ENCODE peak calls at places on chromosome 20, in five cellular contexts. One of them, this sample, is unnamed.

GRCh38 chr20:49510562-49511117 is 28.2 kb upstream of the KCNB1 start:
- DNase-seq in H9: no peak
- DNase-seq in A549: no peak
- DNase-seq in OCI-LY7: no peak
- DNase-seq in lower lobe of right lung: no peak
- DNase-seq in this sample: no peak

GRCh38 chr20:37567671-37568588 is 40.3 kb upstream of the BLCAP start:
- DNase-seq in H9: no peak
- DNase-seq in A549: no peak
- DNase-seq in OCI-LY7: no peak
- DNase-seq in lower lobe of right lung: no peak
- DNase-seq in this sample: no peak

GRCh38 chr20:37619496-37619895 is 74.3 kb upstream of the CTNNBL1 start:
- DNase-seq in H9: no peak
- DNase-seq in A549: no peak
- DNase-seq in OCI-LY7: no peak
- DNase-seq in lower lobe of right lung: no peak
- DNase-seq in this sample: no peak

GRCh38 chr20:48614593-48615274 is 213.1 kb downstream of the PREX1 start:
- DNase-seq in H9: no peak
- DNase-seq in A549: no peak
- DNase-seq in OCI-LY7: no peak
- DNase-seq in lower lobe of right lung: peak; percentile 42
- DNase-seq in this sample: no peak

GRCh38 chr20:62500237-62500864 is 24.6 kb upstream of the GATA5 start:
- DNase-seq in H9: peak; percentile 76
- DNase-seq in A549: peak; percentile 80
- DNase-seq in OCI-LY7: peak; percentile 73
- DNase-seq in lower lobe of right lung: peak; percentile 83
- DNase-seq in this sample: peak; percentile 81

GRCh38 chr20:7585126-7585679 is 355.1 kb downstream of the HAO1 start:
- DNase-seq in H9: no peak
- DNase-seq in A549: no peak
- DNase-seq in OCI-LY7: no peak
- DNase-seq in lower lobe of right lung: no peak
- DNase-seq in this sample: no peak

GRCh38 chr20:48155231-48155630 is 369.9 kb upstream of the SULF2 start:
- DNase-seq in H9: no peak
- DNase-seq in A549: no peak
- DNase-seq in OCI-LY7: no peak
- DNase-seq in lower lobe of right lung: no peak
- DNase-seq in this sample: no peak

GRCh38 chr20:50928469-50928868 is 2.8 kb downstream of the ADNP start:
- DNase-seq in H9: no peak
- DNase-seq in A549: no peak
- DNase-seq in OCI-LY7: no peak
- DNase-seq in lower lobe of right lung: no peak
- DNase-seq in this sample: no peak

GRCh38 chr20:404088-404487 is 4.0 kb upstream of the RBCK1 start:
- DNase-seq in H9: no peak
- DNase-seq in A549: no peak
- DNase-seq in OCI-LY7: no peak
- DNase-seq in lower lobe of right lung: no peak
- DNase-seq in this sample: no peak
- H3K27ac ChIP-seq in H9: no peak overlapping the region
- H3K27ac ChIP-seq in A549: peak overlapping the region; percentile 93
- H3K27ac ChIP-seq in OCI-LY7: no peak overlapping the region
- H3K27ac ChIP-seq in lower lobe of right lung: no peak overlapping the region
- H3K27ac ChIP-seq in this sample: peak overlapping the region; percentile 11

DNA sequence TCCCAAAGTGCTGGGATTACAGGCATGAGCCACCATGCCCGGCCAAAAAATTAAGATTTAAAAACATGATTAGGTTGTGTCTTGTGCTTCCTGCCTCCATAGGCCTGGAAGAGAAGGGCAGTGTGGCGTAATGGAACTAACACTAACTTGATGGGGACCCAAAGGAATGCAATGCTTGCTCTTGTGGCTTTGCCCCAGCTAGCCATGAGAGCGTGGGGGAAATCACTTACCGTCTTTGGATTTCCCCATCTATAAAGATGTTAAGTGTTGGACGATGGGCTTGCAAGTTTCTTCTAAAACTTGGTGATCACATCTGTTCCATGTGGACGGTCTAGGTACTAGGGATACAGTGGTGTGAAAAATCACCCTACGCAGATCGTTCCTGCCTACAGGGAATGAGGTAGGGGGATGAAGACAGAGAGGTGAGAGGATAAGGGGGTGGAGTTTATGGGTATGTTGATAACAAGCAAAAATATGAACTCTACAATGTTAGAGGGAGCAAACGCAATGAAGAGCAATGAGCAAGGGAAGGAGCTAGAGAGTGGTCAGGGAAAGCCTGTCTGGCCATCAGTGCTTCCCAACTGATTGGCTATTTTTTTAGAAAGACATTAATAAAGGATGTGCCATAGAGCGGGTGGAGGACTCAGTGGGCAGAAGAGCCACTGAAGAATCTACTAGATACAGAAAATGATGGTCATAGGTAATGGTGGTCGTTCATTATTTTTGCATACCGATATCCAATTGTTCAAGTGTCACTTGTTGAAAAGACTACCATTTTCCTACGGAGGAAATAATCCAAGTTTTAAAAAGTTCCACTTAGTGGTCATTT is 165.2 kb downstream of the BCAS1 start:
- DNase-seq in H9: no peak
- DNase-seq in A549: no peak
- DNase-seq in OCI-LY7: no peak
- DNase-seq in lower lobe of right lung: no peak
- DNase-seq in this sample: no peak
- H3K4me1 ChIP-seq in H9: peaks cover 5% of the 10 kb centered on the region
- H3K4me1 ChIP-seq in A549: peaks cover 49% of the 10 kb centered on the region
- H3K4me1 ChIP-seq in OCI-LY7: peaks cover 72% of the 10 kb centered on the region
- H3K4me1 ChIP-seq in lower lobe of right lung: peaks cover 23% of the 10 kb centered on the region
- H3K4me1 ChIP-seq in this sample: peaks cover 7% of the 10 kb centered on the region

DNA sequence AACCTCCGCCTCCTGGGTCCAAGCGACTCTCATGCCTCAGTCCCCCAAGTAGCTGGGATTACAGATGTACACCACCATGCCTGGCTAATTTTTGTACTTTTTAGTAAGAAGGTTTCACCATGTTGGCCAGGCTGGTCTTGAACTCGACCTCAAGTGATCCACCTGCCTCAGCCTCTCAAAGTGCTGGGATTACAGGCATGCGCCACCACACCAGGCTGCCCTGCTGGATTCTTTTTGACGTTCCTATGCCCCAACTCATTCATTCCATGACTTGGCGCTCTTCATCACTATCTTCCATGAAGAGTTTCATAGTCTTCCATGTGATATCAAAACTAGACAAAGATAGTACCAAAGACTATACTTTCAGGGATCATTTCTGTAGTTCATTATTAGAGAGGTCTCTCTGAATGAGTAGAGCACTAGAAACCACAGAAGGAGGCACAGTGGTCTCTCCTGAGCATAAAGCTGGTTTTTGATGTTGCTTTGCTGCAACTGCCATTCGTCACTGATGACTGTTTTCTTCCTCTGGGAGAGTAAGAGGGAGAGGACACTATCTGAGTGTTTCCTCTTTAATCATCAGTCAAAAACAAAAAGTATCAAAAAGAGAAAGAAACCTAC is 23.5 kb downstream of the DNAAF9 start:
- DNase-seq in H9: no peak
- DNase-seq in A549: no peak
- DNase-seq in OCI-LY7: no peak
- DNase-seq in lower lobe of right lung: no peak
- DNase-seq in this sample: no peak
- H3K9me3 ChIP-seq in H9: no peaks in the 10 kb centered on the region
- H3K9me3 ChIP-seq in A549: peaks cover 13% of the 10 kb centered on the region
- H3K9me3 ChIP-seq in OCI-LY7: no peaks in the 10 kb centered on the region
- H3K9me3 ChIP-seq in lower lobe of right lung: peaks cover 5% of the 10 kb centered on the region
- H3K9me3 ChIP-seq in this sample: no peaks in the 10 kb centered on the region

DNA sequence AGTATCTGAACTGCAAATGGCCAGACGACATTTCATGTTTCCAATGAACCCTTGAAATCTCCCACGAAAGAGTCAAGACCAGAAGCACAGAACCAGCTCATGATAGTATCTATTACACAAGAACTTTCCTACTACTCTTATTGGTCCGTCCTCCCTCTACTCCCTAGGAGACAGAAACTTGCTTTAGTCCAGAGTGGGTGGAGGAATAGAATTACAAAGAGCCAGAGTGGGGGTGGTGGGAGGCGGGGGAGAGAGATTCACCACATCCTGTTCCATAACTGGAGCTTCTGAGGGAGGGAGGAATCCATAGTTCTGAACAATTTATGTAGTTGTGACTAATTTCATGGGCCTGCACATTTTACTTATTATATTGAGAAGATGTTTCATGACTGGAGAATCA is 18.5 kb upstream of the WFDC10A start:
- DNase-seq in H9: no peak
- DNase-seq in A549: no peak
- DNase-seq in OCI-LY7: no peak
- DNase-seq in lower lobe of right lung: no peak
- DNase-seq in this sample: no peak
- H3K27ac ChIP-seq in H9: no peak overlapping the region
- H3K27ac ChIP-seq in A549: no peak overlapping the region
- H3K27ac ChIP-seq in OCI-LY7: no peak overlapping the region
- H3K27ac ChIP-seq in lower lobe of right lung: no peak overlapping the region
- H3K27ac ChIP-seq in this sample: no peak overlapping the region